ENCODE peak calls at places on chromosome 17, in five cellular contexts. V, I, J, Y and Q are unnamed samples.

GRCh38 chr17:56596741-56597494 is 3.4 kb downstream of the NOG start:
- DNase-seq in I (no peak), V (no peak), Y (no peak), J (no peak), Q (no peak)

GRCh38 chr17:75168998-75169397 is 13.8 kb downstream of the SUMO2 start:
- DNase-seq in Y (no peak), V (no peak), I (no peak), J (no peak), Q (no peak)

GRCh38 chr17:63843387-63844292 is 1.2 kb upstream of the SMARCD2 start:
- DNase-seq in Y (peak), I (no peak), J (peak), V (peak), Q (no peak)

GRCh38 chr17:52138752-52139151 is 19.8 kb downstream of the CA10 start:
- DNase-seq in V (no peak), J (no peak), I (no peak), Y (no peak), Q (no peak)

GRCh38 chr17:76997981-76998531 is 129.9 kb downstream of the MGAT5B start:
- DNase-seq in J (no peak), V (peak), I (no peak), Y (no peak), Q (no peak)

GRCh38 chr17:34981538-34982241 is 1.4 kb downstream of the LIG3 start:
- DNase-seq in I (no peak), Y (no peak), J (no peak), V (no peak), Q (no peak)

GRCh38 chr17:44997733-44998520 is 29.8 kb upstream of the C1QL1 start:
- DNase-seq in V (no peak), J (peak), I (no peak), Y (no peak), Q (no peak)

GRCh38 chr17:79220201-79220714 is 145.6 kb downstream of the ENGASE start:
- DNase-seq in I (no peak), Y (no peak), J (no peak), V (no peak), Q (no peak)

DNA sequence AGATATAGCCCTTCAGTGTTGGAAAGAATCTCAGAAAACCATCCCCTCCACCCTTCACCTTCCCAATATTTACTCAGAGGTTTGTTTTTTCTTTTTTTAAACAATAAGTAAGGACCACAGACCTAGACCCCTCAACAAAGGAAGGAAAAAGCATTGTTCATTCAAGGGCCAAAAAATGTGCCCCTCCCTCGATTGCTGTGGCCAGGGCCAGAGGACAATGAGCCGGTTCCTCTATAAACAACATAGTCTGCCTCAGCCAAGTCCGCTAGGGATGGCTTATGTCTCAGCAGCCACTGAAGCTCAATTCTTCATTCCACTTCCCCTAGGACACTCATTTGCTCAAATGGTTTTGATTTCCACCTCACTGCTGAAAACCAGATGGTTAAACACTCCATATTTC is 24.0 kb downstream of the TRIM16 start:
- DNase-seq in V (no peak), Y (no peak), I (no peak), J (peak), Q (no peak)
- H3K27ac ChIP-seq in V (no peak), Y (no peak), I (no peak), J (peak), Q (no peak)

GRCh38 chr17:81245665-81246342 is 6.7 kb downstream of the NDUFAF8 start:
- DNase-seq in Y (no peak), I (no peak), V (no peak), J (peak), Q (no peak)
- TF ChIP-seq POLR2A in Y (no peak), I (no peak), V (no peak), J (no peak), Q (no peak)

GRCh38 chr17:4135489-4135888 is 7.3 kb downstream of the ZZEF1 start:
- DNase-seq in V (no peak), J (no peak), I (no peak), Y (no peak), Q (no peak)
- H3K27ac ChIP-seq in V (peak), J (no peak), I (no peak), Y (no peak), Q (peak)

GRCh38 chr17:40553694-40554534 is 11.4 kb downstream of the CCR7 start:
- DNase-seq in Y (peak), J (peak), I (peak), V (peak), Q (peak)
- TF ChIP-seq POLR2A in Y (peak), J (peak), I (peak), V (no peak), Q (no peak)

DNA sequence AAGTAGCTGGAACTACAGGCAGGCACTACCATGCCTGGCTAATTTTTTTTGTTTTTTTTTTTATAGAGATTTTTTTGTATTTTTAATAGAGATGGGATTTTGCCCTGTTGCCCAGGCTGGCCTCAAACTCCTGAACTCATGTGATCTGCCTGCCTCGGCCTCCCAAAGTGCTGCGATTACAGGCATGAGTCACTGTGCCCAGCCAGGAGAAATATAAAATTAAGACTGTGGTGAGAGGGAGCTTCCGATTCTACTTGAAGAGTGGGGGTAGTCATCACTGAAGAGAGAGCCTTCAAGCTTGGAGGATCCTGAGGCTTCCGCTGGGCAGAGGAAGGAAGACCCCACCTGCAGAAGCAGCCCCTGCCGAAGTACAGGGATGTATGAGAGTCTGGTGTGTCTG is 34.4 kb upstream of the RGS9 start:
- DNase-seq in J (no peak), Y (no peak), I (no peak), V (no peak), Q (no peak)
- H3K27ac ChIP-seq in J (no peak), Y (no peak), I (no peak), V (no peak), Q (no peak)

GRCh38 chr17:55576237-55576998 is 65.2 kb upstream of the SMIM36 start:
- DNase-seq in J (peak), I (no peak), Y (peak), V (no peak), Q (no peak)
- TF ChIP-seq POLR2A in J (no peak), I (no peak), Y (peak), V (no peak), Q (no peak)

GRCh38 chr17:31310260-31310659 is 3.6 kb downstream of the EVI2B start:
- DNase-seq in V (peak), I (no peak), J (no peak), Y (no peak), Q (no peak)
- H3K27ac ChIP-seq in V (peak), I (no peak), J (peak), Y (no peak), Q (no peak)